ENCODE peak calls at places on chromosome 16, in six cellular contexts. D, A, Z, J, Q and L are unnamed samples. For H3K9me3 and H3K4me1, the result is how much of the 10 kb centered on the place peaks cover.

GRCh38 chr16:337975-338575 is 14.4 kb downstream of the AXIN1 start:
- DNase-seq in J (no peak), A (no peak), Z (no peak), Q (no peak), D (no peak), L (no peak)

GRCh38 chr16:852451-853185 is 52.1 kb upstream of the GNG13 start:
- DNase-seq in Z (no peak), A (no peak), D (no peak), Q (no peak), J (no peak), L (no peak)

GRCh38 chr16:1545044-1545736 is 11.7 kb downstream of the TMEM204 start:
- DNase-seq in A (no peak), Z (no peak), J (no peak), Q (no peak), D (no peak), L (no peak)

GRCh38 chr16:11034481-11034931 is 90.1 kb downstream of the CLEC16A start:
- DNase-seq in D (no peak), Z (no peak), A (no peak), J (peak), Q (no peak), L (no peak)

GRCh38 chr16:88314991-88315542 is 67.7 kb upstream of the ZNF469 start:
- DNase-seq in A (no peak), Q (no peak), Z (no peak), J (no peak), D (no peak), L (no peak)

GRCh38 chr16:85539084-85539483 is 74.0 kb upstream of the GSE1 start:
- DNase-seq in A (no peak), Q (no peak), D (no peak), Z (no peak), J (no peak), L (no peak)

GRCh38 chr16:57390635-57391307 is 13.8 kb upstream of the CCL17 start:
- DNase-seq in Z (no peak), Q (peak), J (no peak), A (no peak), D (no peak), L (no peak)

GRCh38 chr16:22915003-22915402 is 101.0 kb downstream of the HS3ST2 start:
- DNase-seq in Z (no peak), D (no peak), A (no peak), J (no peak), Q (no peak), L (no peak)

GRCh38 chr16:66751135-66751991 is at the start of gene DYNC1LI2:
- DNase-seq in Q (peak), D (peak), A (no peak), Z (no peak), J (peak), L (peak)

GRCh38 chr16:3542601-3543373 is 34.4 kb downstream of the NLRC3 start:
- DNase-seq in Z (no peak), D (no peak), J (no peak), A (no peak), Q (peak), L (no peak)

GRCh38 chr16:81523387-81524115 is 78.9 kb downstream of the CMIP start:
- DNase-seq in J (no peak), A (peak), Q (peak), Z (no peak), D (peak), L (no peak)

GRCh38 chr16:60945225-60945624 is 1091.0 kb downstream of the CDH8 start:
- DNase-seq in Q (no peak), Z (no peak), J (no peak), A (no peak), D (no peak), L (peak)
- H3K9me3 ChIP-seq in Q (under half), Z (under half), J (half or more), A (under half), D (under half), L (under half)

GRCh38 chr16:46721885-46722284 is 26.3 kb downstream of the MYLK3 start:
- DNase-seq in A (no peak), Z (no peak), D (no peak), J (no peak), Q (no peak), L (peak)
- H3K4me1 ChIP-seq in A (under half), Z (under half), D (under half), J (under half), Q (under half), L (under half)

DNA sequence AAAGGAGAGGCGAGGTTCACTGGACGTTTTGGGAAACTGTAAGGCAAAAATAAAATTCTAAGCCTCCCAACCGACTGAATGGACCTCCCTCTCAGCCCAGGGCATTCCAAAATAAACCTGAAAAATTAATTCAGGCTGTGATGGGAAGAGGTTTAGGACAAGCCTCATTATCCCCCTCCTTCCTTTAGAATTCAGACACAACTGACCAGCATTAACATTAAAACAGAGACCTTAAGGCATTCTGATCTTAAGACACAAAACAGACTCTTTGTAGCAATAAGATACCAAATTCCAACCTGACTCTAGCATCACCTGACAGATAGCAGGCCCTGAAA is 298 bp upstream of the LDHD start:
- DNase-seq in D (no peak), J (no peak), Q (no peak), A (no peak), Z (no peak), L (no peak)
- H3K4me3 ChIP-seq in D (no peak), J (no peak), Q (no peak), A (no peak), Z (peak), L (no peak)

GRCh38 chr16:78641463-78641862 is 542.0 kb downstream of the WWOX start:
- DNase-seq in Z (no peak), J (no peak), Q (no peak), A (no peak), D (no peak), L (peak)
- H3K9me3 ChIP-seq in Z (under half), J (under half), Q (under half), A (under half), D (under half), L (under half)

DNA sequence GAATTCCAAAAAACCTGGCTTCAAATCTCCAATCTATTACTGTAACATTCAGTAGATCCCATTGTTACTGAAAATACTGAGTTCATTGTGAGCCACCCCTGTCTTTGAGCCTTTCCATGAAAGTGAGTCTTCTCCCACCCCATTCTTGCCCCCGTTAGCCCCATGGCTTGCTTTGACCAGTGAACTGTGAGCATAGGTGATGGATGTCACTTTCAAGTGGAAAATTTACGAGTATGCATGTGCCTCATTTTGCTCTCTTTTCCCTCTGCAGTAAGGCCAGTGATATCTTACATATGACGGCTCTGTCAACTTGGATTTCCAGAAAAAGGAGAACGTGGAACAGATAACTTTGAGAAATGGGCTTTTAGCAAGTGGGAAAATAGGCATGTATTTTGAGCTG is 443.5 kb upstream of the RBFOX1 start:
- DNase-seq in Z (no peak), Q (no peak), D (no peak), J (no peak), A (no peak), L (no peak)
- H3K4me1 ChIP-seq in Z (under half), Q (under half), D (under half), J (under half), A (under half), L (under half)